ENCODE peak calls at places on chromosomes 7 and 10, in eight cellular contexts. H is uterus, I is IMR-90, D is OCI-LY7, G is PC-9, Y is SK-N-SH, R is right lobe of liver, A is heart left ventricle. F is an unnamed sample.

GRCh38 chr10:51397695-51398094 is 301.7 kb downstream of the CSTF2T start:
- DNase-seq in D (no peak), A (peak; percentile 60), I (peak; percentile 84), Y (no peak), G (peak; percentile 8), H (peak; percentile 58), R (peak; percentile 52), F (peak; percentile 59)

GRCh38 chr7:46257766-46258448 is 336.8 kb upstream of the IGFBP3 start:
- DNase-seq in G (peak; percentile 41), H (no peak), D (no peak), I (peak; percentile 93), A (no peak), Y (no peak), R (no peak), F (no peak)

GRCh38 chr7:151426486-151426905 is 13.4 kb downstream of the CRYGN start:
- DNase-seq in H (peak; percentile 95), D (no peak), R (peak; percentile 45), Y (no peak), G (peak; percentile 77), A (peak; percentile 62), I (peak; percentile 93), F (peak; percentile 87)

GRCh38 chr7:69781412-69781846 is 183.2 kb downstream of the AUTS2 start:
- DNase-seq in I (no peak), G (no peak), H (peak; percentile 26), Y (no peak), R (no peak), A (no peak), D (no peak), F (no peak)

GRCh38 chr10:79038841-79039201 is 29.9 kb upstream of the ZMIZ1 start:
- DNase-seq in R (peak; percentile 68), G (no peak), A (no peak), I (peak; percentile 32), Y (no peak), H (no peak), D (no peak), F (peak; percentile 6)

GRCh38 chr7:74502216-74502891 is 48.6 kb downstream of the GTF2IRD1 start:
- DNase-seq in I (no peak), A (peak; percentile 47), R (peak; percentile 91), H (no peak), G (no peak), D (no peak), Y (no peak), F (peak; percentile 89)

GRCh38 chr10:106711313-106711906 is 453.1 kb downstream of the SORCS1 start:
- DNase-seq in R (peak; percentile 62), D (peak; percentile 49), A (no peak), H (peak; percentile 27), Y (peak; percentile 46), G (peak; percentile 19), I (no peak), F (no peak)

GRCh38 chr10:62666264-62666663 is 138.3 kb upstream of the ADO start:
- DNase-seq in R (no peak), A (no peak), H (no peak), G (no peak), Y (no peak), D (no peak), I (no peak), F (no peak)

GRCh38 chr10:43315535-43316245 is 48.8 kb upstream of the RASGEF1A start:
- DNase-seq in R (no peak), D (no peak), Y (no peak), H (no peak), G (no peak), I (no peak), A (no peak), F (no peak)

GRCh38 chr10:53403688-53404087 is 631.1 kb upstream of the MBL2 start:
- DNase-seq in G (peak; percentile 50), H (peak; percentile 17), R (peak; percentile 93), Y (peak; percentile 49), I (peak; percentile 1), D (no peak), A (peak; percentile 83), F (no peak)

GRCh38 chr7:2934984-2935740 is 91.1 kb upstream of the GNA12 start:
- DNase-seq in I (no peak), Y (peak; percentile 28), H (no peak), D (no peak), R (no peak), G (no peak), A (no peak), F (peak; percentile 27)

GRCh38 chr10:58335306-58336005 is 650 bp downstream of the UBE2D1 start:
- DNase-seq in A (peak; percentile 60), G (peak; percentile 56), R (peak; percentile 50), H (no peak), D (no peak), Y (no peak), I (peak; percentile 61), F (peak; percentile 49)

GRCh38 chr7:130369831-130370230 is 10.5 kb upstream of the CPA1 start:
- DNase-seq in G (no peak), A (no peak), H (no peak), Y (no peak), I (no peak), R (no peak), D (no peak), F (no peak)

GRCh38 chr10:51203359-51203758 is 129.1 kb downstream of the PRKG1 start:
- DNase-seq in I (no peak), R (no peak), H (no peak), Y (no peak), G (no peak), D (no peak), A (no peak), F (no peak)

GRCh38 chr7:20651960-20652544 is 36.6 kb downstream of the ABCB5 start:
- DNase-seq in A (no peak), G (no peak), D (no peak), R (no peak), Y (peak; percentile 27), I (no peak), H (no peak), F (no peak)

GRCh38 chr10:58839771-58840170 is 327.1 kb downstream of the BICC1 start:
- DNase-seq in I (no peak), Y (no peak), R (no peak), H (no peak), G (no peak), A (no peak), D (no peak), F (no peak)

GRCh38 chr10:18005781-18006456 is 54.2 kb downstream of the SLC39A12 start:
- DNase-seq in R (no peak), H (no peak), A (peak; percentile 15), I (peak; percentile 88), Y (no peak), D (no peak), G (no peak), F (no peak)

GRCh38 chr10:126226988-126227761 is 161.1 kb downstream of the ADAM12 start:
- DNase-seq in A (no peak), D (no peak), H (no peak), G (no peak), Y (no peak), I (no peak), R (no peak), F (no peak)
- H3K4me1 ChIP-seq in A (peaks cover 8% of the 10 kb centered on the region), D (no peaks in the 10 kb centered on the region), H (no peaks in the 10 kb centered on the region), G (peaks cover 10% of the 10 kb centered on the region), Y (peaks cover 8% of the 10 kb centered on the region), I (peaks cover 8% of the 10 kb centered on the region), R (no peaks in the 10 kb centered on the region), F (no peaks in the 10 kb centered on the region)

GRCh38 chr7:30928254-30928872 is 16.7 kb downstream of the AQP1 start:
- DNase-seq in I (no peak), R (peak; percentile 28), A (no peak), G (no peak), H (no peak), D (no peak), Y (peak; percentile 6), F (peak; percentile 61)

GRCh38 chr7:30927040-30927439 is 15.4 kb downstream of the AQP1 start:
- DNase-seq in H (no peak), D (no peak), I (no peak), Y (peak; percentile 20), A (no peak), G (no peak), R (peak; percentile 15), F (peak; percentile 57)

GRCh38 chr7:30926323-30926722 is 14.7 kb downstream of the AQP1 start:
- DNase-seq in A (peak; percentile 10), H (peak; percentile 14), D (no peak), R (peak; percentile 40), I (no peak), Y (peak; percentile 85), G (no peak), F (no peak)

GRCh38 chr7:30925913-30926312 is 14.3 kb downstream of the AQP1 start:
- DNase-seq in G (no peak), A (no peak), R (peak; percentile 38), Y (peak; percentile 88), D (no peak), I (no peak), H (peak; percentile 10), F (no peak)

GRCh38 chr7:30927559-30927958 is 15.9 kb downstream of the AQP1 start:
- DNase-seq in G (no peak), H (peak; percentile 9), Y (peak; percentile 6), R (no peak), D (no peak), I (no peak), A (no peak), F (no peak)
- H3K4me1 ChIP-seq in G (peaks cover 6% of the 10 kb centered on the region), H (no peaks in the 10 kb centered on the region), Y (peaks cover 35% of the 10 kb centered on the region), R (no peaks in the 10 kb centered on the region), D (no peaks in the 10 kb centered on the region), I (no peaks in the 10 kb centered on the region), A (peaks cover 21% of the 10 kb centered on the region), F (no peaks in the 10 kb centered on the region)

GRCh38 chr7:148717266-148717793 is 18.6 kb downstream of the CUL1 start:
- DNase-seq in H (no peak), A (no peak), Y (no peak), G (peak; percentile 65), D (no peak), I (no peak), R (no peak), F (no peak)
- H3K4me1 ChIP-seq in H (peaks cover 6% of the 10 kb centered on the region), A (peaks cover 65% of the 10 kb centered on the region), Y (peaks cover 20% of the 10 kb centered on the region), G (peaks cover 34% of the 10 kb centered on the region), D (peaks cover 48% of the 10 kb centered on the region), I (peaks cover 14% of the 10 kb centered on the region), R (peaks cover 12% of the 10 kb centered on the region), F (peaks cover 8% of the 10 kb centered on the region)

GRCh38 chr7:124073325-124073676 is 40.4 kb upstream of the TMEM229A start:
- DNase-seq in A (no peak), R (no peak), Y (no peak), D (no peak), I (no peak), G (no peak), H (no peak), F (no peak)
- H3K4me1 ChIP-seq in A (no peaks in the 10 kb centered on the region), R (no peaks in the 10 kb centered on the region), Y (peaks cover 44% of the 10 kb centered on the region), D (no peaks in the 10 kb centered on the region), I (peaks cover 6% of the 10 kb centered on the region), G (peaks cover 14% of the 10 kb centered on the region), H (no peaks in the 10 kb centered on the region), F (no peaks in the 10 kb centered on the region)

DNA sequence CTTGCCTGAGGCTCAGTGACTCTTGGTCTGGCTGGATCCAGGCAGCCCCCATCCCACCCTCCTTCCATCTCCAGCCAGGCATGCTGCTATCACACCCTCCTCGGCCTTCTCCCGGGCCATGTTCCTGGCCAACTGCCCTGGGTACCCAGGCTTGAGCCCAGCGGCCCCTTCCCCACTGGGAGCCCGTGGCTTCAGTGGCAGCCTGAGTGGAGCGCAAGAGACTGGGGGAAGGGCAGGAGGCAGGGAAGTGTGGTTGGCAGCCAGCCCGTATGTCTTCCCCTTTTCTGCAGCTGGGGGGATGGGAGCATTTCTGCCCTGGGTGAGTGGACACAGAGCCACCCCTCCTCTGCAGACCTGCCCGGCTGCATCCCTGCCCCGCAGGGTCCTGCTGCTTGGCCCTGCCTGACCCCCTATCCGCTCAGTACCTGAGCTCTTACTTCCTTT is 148.5 kb downstream of the ARHGAP22 start:
- DNase-seq in H (no peak), G (no peak), A (peak; percentile 60), D (no peak), I (no peak), R (peak; percentile 60), Y (peak; percentile 82), F (peak; percentile 87)
- H3K4me1 ChIP-seq in H (no peaks in the 10 kb centered on the region), G (no peaks in the 10 kb centered on the region), A (peaks cover 11% of the 10 kb centered on the region), D (no peaks in the 10 kb centered on the region), I (peaks cover 10% of the 10 kb centered on the region), R (no peaks in the 10 kb centered on the region), Y (peaks cover 25% of the 10 kb centered on the region), F (no peaks in the 10 kb centered on the region)

GRCh38 chr10:7488418-7488829 is 77.6 kb upstream of the SFMBT2 start:
- DNase-seq in I (peak; percentile 15), G (no peak), A (peak; percentile 53), H (peak; percentile 48), D (peak; percentile 48), Y (no peak), R (no peak), F (no peak)
- H3K4me1 ChIP-seq in I (no peaks in the 10 kb centered on the region), G (no peaks in the 10 kb centered on the region), A (peaks cover 12% of the 10 kb centered on the region), H (no peaks in the 10 kb centered on the region), D (peaks cover 87% of the 10 kb centered on the region), Y (peaks cover 5% of the 10 kb centered on the region), R (no peaks in the 10 kb centered on the region), F (no peaks in the 10 kb centered on the region)